ENCODE peak calls at places on chromosomes 2 and 18, in ten cellular contexts. F is nephron progenitor cell, D is upper lobe of right lung, T is GM06990, A is H9, I is fibroblast of the aortic adventitia, W is esophagus squamous epithelium, Z is bronchial epithelial cell, L is IMR-90, C is fibroblast of lung. U is an unnamed sample.

GRCh38 chr2:71559080-71559827 is 105.9 kb downstream of the DYSF start:
- DNase-seq in F (no peak), D (no peak), T (no peak), A (no peak), I (no peak), W (no peak), Z (no peak), L (no peak), C (no peak), U (no peak)

GRCh38 chr2:27752551-27753237 is 18.8 kb upstream of the MRPL33 start:
- DNase-seq in F (peak; percentile 24), D (no peak), T (no peak), A (peak; percentile 66), I (no peak), W (no peak), Z (peak; percentile 57), L (no peak), C (no peak), U (no peak)

GRCh38 chr2:28399289-28399688 is 6.6 kb downstream of the FOSL2 start:
- DNase-seq in F (no peak), D (no peak), T (no peak), A (no peak), I (no peak), W (no peak), Z (no peak), L (no peak), C (no peak), U (no peak)

GRCh38 chr2:236813806-236814205 is 244.2 kb downstream of the ACKR3 start:
- DNase-seq in F (no peak), D (no peak), T (no peak), A (no peak), I (no peak), W (no peak), Z (no peak), L (no peak), C (no peak), U (no peak)

GRCh38 chr2:201680743-201681142 is 17.7 kb downstream of the MPP4 start:
- DNase-seq in F (peak; percentile 51), D (no peak), T (no peak), A (peak; percentile 82), I (no peak), W (no peak), Z (peak; percentile 11), L (no peak), C (no peak), U (no peak)

GRCh38 chr2:205002390-205002789 is 457.1 kb downstream of the PARD3B start:
- DNase-seq in F (no peak), D (no peak), T (no peak), A (no peak), I (no peak), W (no peak), Z (no peak), L (no peak), C (no peak), U (no peak)

GRCh38 chr2:203534486-203535077 is 519 bp downstream of the RAPH1 start:
- DNase-seq in F (no peak), D (no peak), T (peak; percentile 49), A (no peak), I (no peak), W (no peak), Z (peak; percentile 21), L (no peak), C (peak; percentile 33), U (no peak)

GRCh38 chr2:176643711-176644110 is 374.5 kb downstream of the MTX2 start:
- DNase-seq in F (peak; percentile 55), D (no peak), T (no peak), A (peak; percentile 67), I (no peak), W (no peak), Z (no peak), L (no peak), C (peak; percentile 55), U (no peak)

GRCh38 chr2:127564429-127565260 is 29.2 kb downstream of the MYO7B start:
- DNase-seq in F (no peak), D (no peak), T (no peak), A (peak; percentile 15), I (no peak), W (no peak), Z (no peak), L (no peak), C (no peak), U (no peak)

GRCh38 chr2:189474526-189474925 is 33.3 kb downstream of the WDR75 start:
- DNase-seq in F (no peak), D (no peak), T (no peak), A (no peak), I (no peak), W (no peak), Z (no peak), L (no peak), C (no peak), U (no peak)

GRCh38 chr2:37997629-37998028 is 72.5 kb downstream of the RMDN2 start:
- DNase-seq in F (no peak), D (no peak), T (no peak), A (no peak), I (peak; percentile 70), W (no peak), Z (peak; percentile 30), L (no peak), C (peak; percentile 16), U (no peak)

GRCh38 chr2:62920070-62920469 is 130.6 kb upstream of the OTX1 start:
- DNase-seq in F (no peak), D (no peak), T (no peak), A (no peak), I (peak; percentile 16), W (no peak), Z (peak; percentile 63), L (peak; percentile 39), C (peak; percentile 39), U (no peak)

GRCh38 chr2:181396575-181397062 is 60.6 kb upstream of the ITGA4 start:
- DNase-seq in F (no peak), D (no peak), T (no peak), A (no peak), I (no peak), W (no peak), Z (no peak), L (no peak), C (peak; percentile 71), U (no peak)

GRCh38 chr2:178478102-178478441 is 328 bp downstream of the FKBP7 start:
- DNase-seq in F (peak; percentile 13), D (no peak), T (no peak), A (no peak), I (peak; percentile 37), W (no peak), Z (peak; percentile 21), L (peak; percentile 31), C (no peak), U (no peak)

GRCh38 chr18:79630266-79631095 is 49.1 kb upstream of the CTDP1 start:
- DNase-seq in F (no peak), D (peak; percentile 53), T (no peak), A (no peak), I (no peak), W (no peak), Z (no peak), L (no peak), C (peak; percentile 11), U (no peak)

GRCh38 chr2:20050712-20051517 is 513 bp downstream of the LAPTM4A start:
- DNase-seq in F (peak; percentile 47), D (no peak), T (no peak), A (peak; percentile 57), I (peak; percentile 74), W (no peak), Z (peak; percentile 43), L (peak; percentile 65), C (peak; percentile 55), U (no peak)

DNA sequence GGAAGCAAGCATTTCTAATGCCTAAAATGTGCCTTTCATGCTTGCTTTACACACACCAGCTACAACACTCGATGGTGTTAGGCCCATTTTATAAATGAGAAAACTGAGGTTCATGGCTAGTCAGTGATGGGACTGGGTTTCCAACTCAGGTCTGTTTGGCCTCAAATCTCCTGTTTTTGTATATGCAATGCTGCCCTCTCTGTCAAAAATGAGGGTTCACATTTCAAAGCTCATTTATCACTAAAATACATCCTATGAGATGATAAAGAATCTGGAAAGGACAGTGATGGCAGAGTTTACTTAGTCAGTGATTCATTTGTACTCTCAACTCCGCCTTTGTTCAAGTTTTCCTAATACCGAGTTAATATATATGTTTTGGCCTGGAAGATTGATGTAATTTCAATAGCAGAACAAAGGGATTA is 92.3 kb downstream of the KCTD1 start:
- DNase-seq in F (no peak), D (no peak), T (no peak), A (no peak), I (no peak), W (no peak), Z (peak; percentile 54), L (no peak), C (no peak), U (no peak)
- TF ChIP-seq CTCF in F (no peak), D (no peak), T (peak; percentile 7), A (no peak), I (no peak), W (no peak), Z (no peak), L (no peak), C (no peak), U (no peak)

DNA sequence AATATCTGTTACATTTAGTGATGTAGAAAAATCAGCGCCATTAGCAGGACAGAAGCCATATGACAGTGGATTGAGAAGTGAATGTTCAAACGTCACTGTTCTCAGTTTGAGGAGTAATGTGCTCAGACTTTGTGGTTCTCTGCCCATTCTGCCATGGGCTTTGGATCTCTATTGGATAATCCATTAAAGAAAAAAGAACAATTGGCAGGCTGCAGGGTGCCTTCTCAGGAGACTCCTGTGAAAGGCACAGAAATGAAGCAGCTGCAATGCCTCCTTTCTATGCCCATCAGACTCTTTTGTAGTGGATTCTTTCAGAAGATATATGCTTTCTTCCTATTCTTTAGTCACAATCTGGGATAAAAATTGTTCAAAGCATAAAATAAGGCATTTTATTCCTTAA is 506.9 kb upstream of the KLHL29 start:
- DNase-seq in F (no peak), D (no peak), T (no peak), A (no peak), I (no peak), W (no peak), Z (no peak), L (no peak), C (no peak), U (no peak)
- TF ChIP-seq CTCF in F (no peak), D (no peak), T (no peak), A (no peak), I (no peak), W (no peak), Z (no peak), L (no peak), C (no peak), U (no peak)

GRCh38 chr2:45483997-45484396 is 127.1 kb downstream of the SRBD1 start:
- DNase-seq in F (no peak), D (no peak), T (no peak), A (no peak), I (peak; percentile 33), W (no peak), Z (no peak), L (peak; percentile 9), C (no peak), U (no peak)
- TF ChIP-seq CTCF in F (peak; percentile 33), D (peak; percentile 8), T (peak; percentile 20), A (peak; percentile 62), I (peak; percentile 38), W (no peak), Z (no peak), L (no peak), C (peak; percentile 19), U (peak; percentile 30)

DNA sequence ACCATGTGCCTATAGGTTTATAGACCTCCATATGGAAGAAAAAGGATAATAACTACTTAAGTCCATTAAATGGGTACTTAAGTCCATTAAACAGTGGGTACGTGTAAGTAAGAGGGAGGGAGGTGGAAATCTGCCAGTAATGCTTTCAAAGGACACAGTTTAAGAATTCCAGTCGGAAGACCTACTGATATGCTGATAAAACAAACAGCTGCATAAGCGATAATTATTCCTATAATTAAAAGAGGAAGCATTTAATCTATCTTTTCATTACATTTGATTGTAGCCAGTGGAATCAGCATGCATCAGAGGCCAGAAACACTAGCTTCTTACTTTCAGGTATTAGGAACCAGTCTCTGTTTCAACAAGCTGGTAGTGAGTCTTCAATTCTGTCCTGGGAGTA is 96.4 kb upstream of the DDX18 start:
- DNase-seq in F (no peak), D (no peak), T (no peak), A (no peak), I (no peak), W (no peak), Z (no peak), L (no peak), C (no peak), U (no peak)
- TF ChIP-seq CTCF in F (no peak), D (no peak), T (no peak), A (no peak), I (no peak), W (no peak), Z (no peak), L (no peak), C (no peak), U (no peak)

U was measured in AG09319.